ENCODE peak calls at places on chromosomes 7 and 10, in four cellular contexts. One of them, this sample, is unnamed.

GRCh38 chr10:123478112-123478511 is 188.0 kb upstream of the GPR26 start:
- DNase-seq in ACHN: no peak
- DNase-seq in activated CD8-positive, alpha-beta memory T cell treated with anti-CD3 and anti-CD28 coated beads for 48 hours: no peak
- DNase-seq in EL: no peak
- DNase-seq in this sample: no peak

GRCh38 chr10:94293344-94293743 is 69.4 kb downstream of the NOC3L start:
- DNase-seq in activated CD8-positive, alpha-beta memory T cell treated with anti-CD3 and anti-CD28 coated beads for 48 hours: no peak
- DNase-seq in EL: no peak
- DNase-seq in ACHN: no peak
- DNase-seq in this sample: no peak

GRCh38 chr7:26609082-26609481 is 255.3 kb downstream of the SKAP2 start:
- DNase-seq in EL: no peak
- DNase-seq in ACHN: no peak
- DNase-seq in activated CD8-positive, alpha-beta memory T cell treated with anti-CD3 and anti-CD28 coated beads for 48 hours: no peak
- DNase-seq in this sample: no peak

GRCh38 chr10:77301305-77301730 is 336.3 kb downstream of the KCNMA1 start:
- DNase-seq in EL: peak
- DNase-seq in ACHN: peak
- DNase-seq in activated CD8-positive, alpha-beta memory T cell treated with anti-CD3 and anti-CD28 coated beads for 48 hours: no peak
- DNase-seq in this sample: no peak

GRCh38 chr7:113289140-113289740 is 170.9 kb upstream of the SMIM30 start:
- DNase-seq in activated CD8-positive, alpha-beta memory T cell treated with anti-CD3 and anti-CD28 coated beads for 48 hours: no peak
- DNase-seq in ACHN: peak
- DNase-seq in EL: peak
- DNase-seq in this sample: peak

GRCh38 chr7:84364708-84365107 is 170.1 kb upstream of the SEMA3A start:
- DNase-seq in ACHN: peak
- DNase-seq in EL: peak
- DNase-seq in activated CD8-positive, alpha-beta memory T cell treated with anti-CD3 and anti-CD28 coated beads for 48 hours: no peak
- DNase-seq in this sample: no peak

GRCh38 chr7:137992738-137993394 is 9.0 kb downstream of the CREB3L2 start:
- DNase-seq in ACHN: peak
- DNase-seq in EL: peak
- DNase-seq in activated CD8-positive, alpha-beta memory T cell treated with anti-CD3 and anti-CD28 coated beads for 48 hours: no peak
- DNase-seq in this sample: peak

GRCh38 chr7:99191869-99192596 is 15.9 kb downstream of the KPNA7 start:
- DNase-seq in EL: no peak
- DNase-seq in ACHN: no peak
- DNase-seq in activated CD8-positive, alpha-beta memory T cell treated with anti-CD3 and anti-CD28 coated beads for 48 hours: no peak
- DNase-seq in this sample: no peak

GRCh38 chr7:151677581-151678226 is 158.0 kb upstream of the RHEB start:
- DNase-seq in activated CD8-positive, alpha-beta memory T cell treated with anti-CD3 and anti-CD28 coated beads for 48 hours: no peak
- DNase-seq in EL: no peak
- DNase-seq in ACHN: no peak
- DNase-seq in this sample: peak

GRCh38 chr10:101066146-101066889 is 4.5 kb downstream of the KAZALD1 start:
- DNase-seq in ACHN: peak
- DNase-seq in activated CD8-positive, alpha-beta memory T cell treated with anti-CD3 and anti-CD28 coated beads for 48 hours: no peak
- DNase-seq in EL: peak
- DNase-seq in this sample: peak

GRCh38 chr10:16965242-16965620 is 148.0 kb upstream of the RSU1 start:
- DNase-seq in ACHN: no peak
- DNase-seq in activated CD8-positive, alpha-beta memory T cell treated with anti-CD3 and anti-CD28 coated beads for 48 hours: no peak
- DNase-seq in EL: no peak
- DNase-seq in this sample: no peak

GRCh38 chr7:17054206-17054605 is 172.4 kb upstream of the AGR3 start:
- DNase-seq in activated CD8-positive, alpha-beta memory T cell treated with anti-CD3 and anti-CD28 coated beads for 48 hours: no peak
- DNase-seq in EL: no peak
- DNase-seq in ACHN: no peak
- DNase-seq in this sample: no peak

GRCh38 chr10:70830185-70830584 is 14.4 kb downstream of the SGPL1 start:
- DNase-seq in ACHN: no peak
- DNase-seq in EL: no peak
- DNase-seq in activated CD8-positive, alpha-beta memory T cell treated with anti-CD3 and anti-CD28 coated beads for 48 hours: no peak
- DNase-seq in this sample: peak

GRCh38 chr7:7830122-7830878 is 111.9 kb upstream of the RPA3 start:
- DNase-seq in EL: no peak
- DNase-seq in ACHN: no peak
- DNase-seq in activated CD8-positive, alpha-beta memory T cell treated with anti-CD3 and anti-CD28 coated beads for 48 hours: no peak
- DNase-seq in this sample: no peak

GRCh38 chr7:88111136-88111748 is 108.6 kb downstream of the SRI start:
- DNase-seq in EL: peak
- DNase-seq in activated CD8-positive, alpha-beta memory T cell treated with anti-CD3 and anti-CD28 coated beads for 48 hours: no peak
- DNase-seq in ACHN: peak
- DNase-seq in this sample: peak

GRCh38 chr7:5780801-5781496 is 514 bp downstream of the RNF216 start:
- DNase-seq in EL: peak
- DNase-seq in ACHN: peak
- DNase-seq in activated CD8-positive, alpha-beta memory T cell treated with anti-CD3 and anti-CD28 coated beads for 48 hours: peak
- DNase-seq in this sample: peak

GRCh38 chr7:14000247-14000646 is 10.8 kb upstream of the ETV1 start:
- DNase-seq in EL: no peak
- DNase-seq in ACHN: no peak
- DNase-seq in activated CD8-positive, alpha-beta memory T cell treated with anti-CD3 and anti-CD28 coated beads for 48 hours: no peak
- DNase-seq in this sample: peak

GRCh38 chr7:7522421-7522820 is 13.3 kb downstream of the COL28A1 start:
- DNase-seq in activated CD8-positive, alpha-beta memory T cell treated with anti-CD3 and anti-CD28 coated beads for 48 hours: no peak
- DNase-seq in EL: no peak
- DNase-seq in ACHN: no peak
- DNase-seq in this sample: no peak

GRCh38 chr7:27109533-27110162 is 7.2 kb upstream of the HOXA2 start:
- DNase-seq in ACHN: no peak
- DNase-seq in EL: no peak
- DNase-seq in activated CD8-positive, alpha-beta memory T cell treated with anti-CD3 and anti-CD28 coated beads for 48 hours: no peak
- DNase-seq in this sample: no peak

GRCh38 chr10:110569736-110570135 is 2.2 kb downstream of the SMC3 start:
- DNase-seq in activated CD8-positive, alpha-beta memory T cell treated with anti-CD3 and anti-CD28 coated beads for 48 hours: no peak
- DNase-seq in EL: no peak
- DNase-seq in ACHN: no peak
- DNase-seq in this sample: no peak

GRCh38 chr7:112138938-112139337 is 67.3 kb downstream of the DOCK4 start:
- DNase-seq in ACHN: no peak
- DNase-seq in EL: no peak
- DNase-seq in activated CD8-positive, alpha-beta memory T cell treated with anti-CD3 and anti-CD28 coated beads for 48 hours: no peak
- DNase-seq in this sample: no peak

This sample was measured in OCI-M1.